ENCODE peak calls at places on chromosomes 5 and 9, in four cellular contexts. X is progenitor cell of endocrine pancreas, I is psoas muscle, U is right lobe of liver. A is an unnamed sample.

GRCh38 chr9:21558627-21559401 is 76.7 kb upstream of the IFNE start:
- DNase-seq in X (no peak), I (no peak), U (no peak), A (no peak)

GRCh38 chr5:109830955-109831502 is 141.3 kb downstream of the MAN2A1 start:
- DNase-seq in U (no peak), X (no peak), I (no peak), A (no peak)

GRCh38 chr9:134820901-134821300 is 59.7 kb upstream of the FCN2 start:
- DNase-seq in I (no peak), U (no peak), X (no peak), A (no peak)

GRCh38 chr5:10257870-10258269 is 7.8 kb downstream of the CCT5 start:
- DNase-seq in I (no peak), U (peak; percentile 20), X (no peak), A (no peak)

GRCh38 chr9:14159440-14160222 is 154.3 kb downstream of the NFIB start:
- DNase-seq in U (no peak), I (no peak), X (no peak), A (no peak)

GRCh38 chr9:11871832-11872231 is 821.4 kb upstream of the TYRP1 start:
- DNase-seq in X (no peak), U (no peak), I (no peak), A (no peak)

GRCh38 chr5:107542428-107542827 is 128.3 kb downstream of the EFNA5 start:
- DNase-seq in I (peak; percentile 85), U (peak; percentile 59), X (no peak), A (no peak)

GRCh38 chr9:89375181-89375760 is 57.0 kb downstream of the SECISBP2 start:
- DNase-seq in U (no peak), I (no peak), X (no peak), A (no peak)

GRCh38 chr5:58411372-58411771 is 48.5 kb downstream of the PLK2 start:
- DNase-seq in I (no peak), X (no peak), U (no peak), A (no peak)

GRCh38 chr5:113331201-113331551 is 103.6 kb downstream of the TSSK1B start:
- DNase-seq in X (no peak), I (no peak), U (no peak), A (no peak)

GRCh38 chr9:98202252-98202651 is 9.8 kb upstream of the CORO2A start:
- DNase-seq in I (no peak), X (no peak), U (no peak), A (no peak)

GRCh38 chr5:6502421-6502820 is 53.8 kb downstream of the UBE2QL1 start:
- DNase-seq in I (no peak), X (no peak), U (no peak), A (no peak)

GRCh38 chr5:6504677-6505414 is 56.2 kb downstream of the UBE2QL1 start:
- DNase-seq in X (no peak), U (no peak), I (no peak), A (no peak)

GRCh38 chr5:6503342-6503741 is 54.7 kb downstream of the UBE2QL1 start:
- DNase-seq in U (no peak), X (no peak), I (no peak), A (no peak)

GRCh38 chr5:6505415-6505763 is 56.7 kb downstream of the UBE2QL1 start:
- DNase-seq in I (no peak), U (no peak), X (no peak), A (no peak)

DNA sequence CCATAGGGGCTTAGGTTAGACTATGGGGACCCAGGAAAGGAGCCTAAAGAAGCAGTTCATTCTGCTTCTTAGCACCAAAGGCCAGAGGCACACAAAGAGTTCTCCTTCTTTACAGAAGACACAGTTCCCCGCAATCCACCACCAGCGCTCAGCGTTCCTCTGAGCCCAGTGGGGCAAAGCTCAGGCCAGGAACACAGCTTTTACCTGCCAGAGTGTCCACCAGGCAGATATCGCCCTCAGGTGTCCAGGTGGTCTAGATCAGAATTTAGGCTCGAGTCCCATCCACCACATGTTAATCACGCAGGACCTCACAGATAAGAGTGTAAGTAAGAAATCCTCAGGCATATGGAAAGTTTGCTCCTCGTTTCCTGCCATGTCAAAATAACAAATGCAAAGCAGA is 53.0 kb downstream of the UBE2QL1 start:
- DNase-seq in I (no peak), U (no peak), X (no peak), A (no peak)
- TF ChIP-seq CTCF in I (no peak), U (no peak), X (no peak), A (no peak)

GRCh38 chr9:104604801-104605200 is 626 bp downstream of the OR13C2 start:
- DNase-seq in X (no peak), I (no peak), U (no peak), A (no peak)

GRCh38 chr9:104606202-104606601 is 775 bp upstream of the OR13C2 start:
- DNase-seq in X (no peak), U (no peak), I (no peak), A (no peak)

DNA sequence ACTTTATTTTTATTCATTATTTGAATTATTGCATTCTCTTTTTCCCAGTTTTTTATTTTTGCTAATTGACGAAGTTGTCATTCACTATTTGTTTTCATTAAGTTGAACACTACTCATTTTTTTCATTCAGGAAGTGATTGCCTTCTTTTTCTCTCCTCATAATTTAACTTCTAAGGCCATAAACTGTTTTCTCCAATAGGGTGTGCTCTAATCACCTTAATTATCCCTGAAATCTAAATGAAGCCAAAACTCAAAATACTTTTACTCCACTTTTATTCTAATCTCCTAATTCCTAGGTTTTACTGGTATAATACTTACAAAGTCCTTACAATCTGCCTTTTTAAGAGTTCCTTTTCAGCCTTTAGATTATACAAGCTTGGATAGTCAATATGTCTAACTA is 2.9 kb upstream of the OR13C2 start:
- DNase-seq in I (no peak), U (no peak), X (no peak), A (no peak)
- TF ChIP-seq CTCF in I (no peak), U (no peak), X (no peak), A (no peak)

GRCh38 chr9:127225747-127226646 is 38.6 kb upstream of the GARNL3 start:
- DNase-seq in U (no peak), I (no peak), X (no peak), A (no peak)

GRCh38 chr9:127224178-127224882 is 40.2 kb upstream of the GARNL3 start:
- DNase-seq in I (peak; percentile 91), U (peak; percentile 94), X (peak; percentile 85), A (peak; percentile 94)

GRCh38 chr9:127223266-127223665 is 41.3 kb upstream of the GARNL3 start:
- DNase-seq in U (no peak), I (no peak), X (no peak), A (no peak)

GRCh38 chr9:127223810-127224177 is 40.8 kb upstream of the GARNL3 start:
- DNase-seq in U (no peak), I (no peak), X (no peak), A (no peak)

GRCh38 chr9:127224883-127225739 is 39.5 kb upstream of the GARNL3 start:
- DNase-seq in U (peak; percentile 97), I (peak; percentile 98), X (peak; percentile 95), A (peak; percentile 99)
- TF ChIP-seq CTCF in U (no peak), I (no peak), X (no peak), A (peak; percentile 14)

GRCh38 chr5:140118294-140118936 is 4.5 kb downstream of the PURA start:
- DNase-seq in U (no peak), I (no peak), X (no peak), A (no peak)
- TF ChIP-seq CTCF in U (no peak), I (no peak), X (no peak), A (no peak)

DNA sequence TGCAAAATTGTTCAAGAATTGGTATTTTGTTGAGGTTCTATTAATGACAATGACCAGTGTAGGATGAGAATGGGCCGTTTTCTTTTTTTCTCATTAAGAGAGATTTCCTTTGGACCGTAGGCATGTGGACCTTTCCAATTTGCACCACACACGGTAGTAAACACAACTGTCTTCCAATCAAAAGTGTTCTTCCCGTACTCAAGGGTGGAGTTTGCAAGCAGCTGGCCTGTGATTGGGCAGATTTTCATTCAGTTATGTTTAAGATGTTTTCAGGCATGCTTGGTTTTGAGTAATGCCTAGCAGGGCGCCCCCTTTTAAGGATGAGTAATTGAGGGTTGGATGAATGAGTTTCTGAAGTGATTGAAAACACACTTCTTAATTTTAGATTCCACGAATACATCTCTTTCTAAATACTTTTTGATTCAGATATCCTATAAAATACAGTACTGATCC is 2.5 kb downstream of the KDM3B start:
- DNase-seq in U (no peak), X (no peak), I (no peak), A (peak; percentile 63)
- TF ChIP-seq CTCF in U (no peak), X (no peak), I (no peak), A (no peak)

DNA sequence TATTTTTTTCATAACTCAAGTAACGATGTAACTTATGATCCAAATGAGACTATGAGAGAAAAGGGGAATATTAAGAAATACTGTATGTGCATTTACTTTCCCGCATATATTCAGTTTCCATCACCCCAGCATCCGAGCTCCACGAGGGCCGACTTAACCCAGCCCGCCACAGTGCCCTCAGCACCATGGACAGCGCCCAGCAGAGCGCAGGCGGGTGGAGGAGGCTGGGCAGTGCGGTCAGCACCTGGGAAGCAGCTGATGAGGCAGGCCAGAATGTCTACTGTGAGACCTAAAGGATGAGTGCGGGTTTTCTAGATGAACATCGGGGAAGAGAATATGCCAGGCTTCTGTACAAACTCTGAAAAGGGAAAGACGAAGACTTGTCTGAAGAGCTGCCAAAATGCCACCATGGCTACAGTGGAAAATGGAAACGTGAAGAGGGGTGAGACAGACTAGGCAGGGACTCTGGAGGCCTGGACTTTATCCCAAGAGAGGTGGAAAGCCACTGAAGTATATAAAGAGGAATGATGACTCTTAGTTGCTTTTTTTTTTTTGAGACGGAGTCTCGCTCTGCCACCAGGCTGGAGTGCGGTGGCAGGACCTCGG is 34.5 kb upstream of the MED27 start:
- DNase-seq in U (peak; percentile 55), I (peak; percentile 52), X (peak; percentile 87), A (no peak)
- TF ChIP-seq CTCF in U (no peak), I (no peak), X (no peak), A (no peak)

GRCh38 chr5:95406426-95407093 is 15.4 kb downstream of the FAM81B start:
- DNase-seq in X (no peak), I (no peak), U (no peak), A (no peak)
- TF ChIP-seq CTCF in X (no peak), I (no peak), U (no peak), A (no peak)

DNA sequence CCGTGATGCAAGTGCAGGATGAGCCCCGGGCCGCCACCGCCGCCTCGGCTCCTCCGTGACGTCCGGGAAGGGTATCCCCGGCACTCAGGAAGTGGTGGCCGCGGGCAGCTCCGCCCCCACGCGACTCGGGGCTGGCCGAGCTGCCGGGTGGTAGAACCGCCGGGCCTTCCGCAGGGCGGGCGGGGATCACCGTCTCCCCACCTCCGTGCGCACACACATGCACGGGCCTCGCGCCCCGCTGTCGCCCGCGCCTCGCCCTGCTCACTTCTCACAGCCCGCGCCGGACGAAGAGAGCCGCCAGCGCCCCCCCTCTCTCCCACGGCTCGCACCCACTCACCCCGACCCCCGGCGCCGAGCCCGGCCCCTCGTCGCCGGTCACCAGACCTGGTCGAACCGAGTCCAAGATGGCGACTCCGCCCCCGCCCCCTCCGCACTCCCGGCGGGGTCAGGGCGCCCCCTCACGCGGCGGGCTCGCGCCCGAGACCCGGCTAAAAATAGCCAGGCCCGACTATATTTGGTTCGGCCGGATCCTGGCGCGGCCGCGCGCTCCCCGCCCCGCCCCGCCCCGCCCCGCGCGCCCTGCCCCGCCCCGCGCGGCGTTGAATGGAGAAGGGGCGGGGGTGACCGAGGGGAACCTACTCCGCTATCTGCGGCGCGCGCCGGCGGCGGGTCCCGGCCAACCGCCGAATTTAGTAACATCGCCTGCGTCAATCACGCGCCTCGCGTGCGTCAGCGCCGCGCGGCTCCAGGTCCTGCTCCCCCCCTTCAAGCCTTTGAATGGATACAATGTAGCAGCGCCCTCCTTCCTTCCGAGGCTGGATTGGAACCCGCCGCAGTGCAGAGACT is 2.0 kb upstream of the NR4A3 start:
- DNase-seq in I (peak; percentile 96), X (peak; percentile 90), U (peak; percentile 94), A (peak; percentile 92)
- TF ChIP-seq CTCF in I (no peak), X (no peak), U (no peak), A (no peak)

GRCh38 chr9:114153761-114154596 is 1.4 kb upstream of the COL27A1 start:
- DNase-seq in U (peak; percentile 61), I (no peak), X (peak; percentile 59), A (no peak)
- TF ChIP-seq CTCF in U (peak; percentile 34), I (peak; percentile 9), X (peak; percentile 57), A (no peak)